ENCODE peak calls at places on chromosome 16, in four cellular contexts. M, T, Z and Y are unnamed samples.

GRCh38 chr16:63981639-63982038 is 1140.2 kb downstream of the CDH11 start:
- DNase-seq in M (no peak), T (no peak), Z (no peak), Y (no peak)

GRCh38 chr16:22235839-22236745 is 30.0 kb downstream of the EEF2K start:
- DNase-seq in M (no peak), T (no peak), Z (no peak), Y (no peak)

GRCh38 chr16:81553080-81553813 is 108.6 kb downstream of the CMIP start:
- DNase-seq in M (no peak), T (no peak), Z (no peak), Y (no peak)

GRCh38 chr16:26715969-26716368 is 350.8 kb upstream of the C16orf82 start:
- DNase-seq in M (no peak), T (no peak), Z (no peak), Y (no peak)

GRCh38 chr16:87453326-87453725 is 39.5 kb downstream of the ZCCHC14 start:
- DNase-seq in M (no peak), T (no peak), Z (no peak), Y (no peak)

GRCh38 chr16:14399397-14400284 is 230.4 kb downstream of the PARN start:
- DNase-seq in M (peak; percentile 59), T (peak; percentile 65), Z (no peak), Y (no peak)

GRCh38 chr16:88456356-88457292 is 3.5 kb downstream of the ZFPM1 start:
- DNase-seq in M (no peak), T (no peak), Z (no peak), Y (no peak)

GRCh38 chr16:87713469-87714229 is 52.1 kb downstream of the KLHDC4 start:
- DNase-seq in M (no peak), T (no peak), Z (no peak), Y (no peak)

GRCh38 chr16:3480901-3481695 is 14.2 kb downstream of the C16orf90 start:
- DNase-seq in M (no peak), T (no peak), Z (no peak), Y (no peak)

GRCh38 chr16:181668-182021 is 1.4 kb downstream of the HBQ1 start:
- DNase-seq in M (no peak), T (no peak), Z (no peak), Y (no peak)

GRCh38 chr16:15041260-15042011 is 14.4 kb downstream of the NTAN1 start:
- DNase-seq in M (no peak), T (no peak), Z (no peak), Y (no peak)

GRCh38 chr16:27966756-27967155 is 96.8 kb downstream of the GSG1L start:
- DNase-seq in M (no peak), T (no peak), Z (no peak), Y (no peak)

GRCh38 chr16:10579575-10579964 is 828 bp downstream of the EMP2 start:
- DNase-seq in M (no peak), T (no peak), Z (no peak), Y (no peak)

GRCh38 chr16:22117666-22118065 is 25.3 kb downstream of the VWA3A start:
- DNase-seq in M (no peak), T (no peak), Z (no peak), Y (no peak)

GRCh38 chr16:11111166-11111565 is 144.8 kb downstream of the SOCS1 start:
- DNase-seq in M (no peak), T (no peak), Z (no peak), Y (no peak)

GRCh38 chr16:23650674-23651073 is 9.4 kb downstream of the DCTN5 start:
- DNase-seq in M (no peak), T (no peak), Z (no peak), Y (no peak)

GRCh38 chr16:55638256-55638655 is 17.5 kb upstream of the SLC6A2 start:
- DNase-seq in M (no peak), T (no peak), Z (no peak), Y (no peak)

GRCh38 chr16:85436636-85437160 is 176.4 kb upstream of the GSE1 start:
- DNase-seq in M (no peak), T (no peak), Z (no peak), Y (no peak)

GRCh38 chr16:83887088-83887487 is 11.8 kb upstream of the MLYCD start:
- DNase-seq in M (no peak), T (peak; percentile 28), Z (no peak), Y (no peak)
- TF ChIP-seq CTCF in M (peak; percentile 48), T (peak; percentile 72), Z (peak; percentile 11), Y (peak; percentile 18)

DNA sequence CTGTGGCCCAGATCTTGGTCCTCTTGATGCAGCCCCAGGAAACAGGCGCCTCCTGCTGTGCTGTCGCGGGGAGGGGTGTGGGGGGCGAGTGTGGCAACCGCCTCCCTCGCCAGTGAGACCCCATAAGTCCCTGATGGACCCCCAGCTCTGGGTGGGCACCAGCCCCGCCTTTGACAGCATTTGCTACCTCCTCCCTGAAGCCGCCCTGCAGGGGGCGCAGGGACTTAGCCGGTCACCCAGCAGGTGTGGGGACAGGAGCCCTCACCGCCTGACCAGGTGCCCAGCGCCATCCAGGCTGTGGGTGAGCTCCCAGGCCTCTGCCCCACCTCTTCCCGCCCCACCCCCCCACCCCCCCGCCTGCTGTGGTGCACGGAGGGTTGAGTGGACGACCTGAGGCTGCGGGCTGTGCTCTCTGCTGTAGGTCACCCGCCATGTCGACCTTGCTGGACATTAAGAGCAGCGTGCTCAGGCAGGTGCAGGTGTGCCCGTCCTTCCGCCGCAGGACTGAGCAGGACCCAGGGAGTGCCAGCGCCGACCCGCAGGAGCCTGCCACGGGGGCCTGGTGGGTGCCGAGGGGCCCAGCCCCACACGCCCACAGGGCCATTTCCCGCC is 4.8 kb downstream of the BAIAP3 start:
- DNase-seq in M (no peak), T (no peak), Z (no peak), Y (no peak)
- TF ChIP-seq CTCF in M (peak; percentile 46), T (peak; percentile 48), Z (peak; percentile 26), Y (peak; percentile 47)

GRCh38 chr16:53078765-53079484 is 24.1 kb downstream of the CHD9 start:
- DNase-seq in M (no peak), T (no peak), Z (no peak), Y (no peak)
- TF ChIP-seq CTCF in M (no peak), T (no peak), Z (no peak), Y (no peak)

GRCh38 chr16:2366660-2367309 is 26.3 kb upstream of the ABCA3 start:
- DNase-seq in M (no peak), T (no peak), Z (peak; percentile 36), Y (no peak)
- TF ChIP-seq CTCF in M (no peak), T (no peak), Z (no peak), Y (no peak)